ENCODE peak calls at places on chromosomes 12 and 14, in six cellular contexts. One of them, this sample, is unnamed.
A peak's percentile ranks its signal among the peaks of the same experiment; 100 is the strongest.

GRCh38 chr12:132560831-132561783 is 49.3 kb downstream of the LRCOL1 start:
- DNase-seq in hepatic stellate cell: peak; percentile 71
- DNase-seq in HL-60: peak; percentile 77
- DNase-seq in epithelial cell of esophagus: peak; percentile 79
- DNase-seq in 8988T: peak; percentile 99
- DNase-seq in AML-193: peak; percentile 69
- DNase-seq in this sample: peak; percentile 90

GRCh38 chr14:102573591-102574046 is 18.8 kb upstream of the RCOR1 start:
- DNase-seq in hepatic stellate cell: no peak
- DNase-seq in HL-60: no peak
- DNase-seq in epithelial cell of esophagus: no peak
- DNase-seq in 8988T: no peak
- DNase-seq in AML-193: peak; percentile 28
- DNase-seq in this sample: no peak

GRCh38 chr12:117294206-117294605 is 67.2 kb downstream of the NOS1 start:
- DNase-seq in hepatic stellate cell: no peak
- DNase-seq in HL-60: no peak
- DNase-seq in epithelial cell of esophagus: no peak
- DNase-seq in 8988T: no peak
- DNase-seq in AML-193: no peak
- DNase-seq in this sample: no peak

GRCh38 chr12:65649126-65649525 is 175.2 kb upstream of the HMGA2 start:
- DNase-seq in hepatic stellate cell: peak; percentile 55
- DNase-seq in HL-60: no peak
- DNase-seq in epithelial cell of esophagus: peak; percentile 99
- DNase-seq in 8988T: peak; percentile 32
- DNase-seq in AML-193: no peak
- DNase-seq in this sample: no peak

GRCh38 chr12:15013634-15014169 is 40.9 kb downstream of the PDE6H start:
- DNase-seq in hepatic stellate cell: no peak
- DNase-seq in HL-60: no peak
- DNase-seq in epithelial cell of esophagus: no peak
- DNase-seq in 8988T: no peak
- DNase-seq in AML-193: no peak
- DNase-seq in this sample: no peak

GRCh38 chr14:89771251-89771650 is 183.3 kb downstream of the EFCAB11 start:
- DNase-seq in hepatic stellate cell: no peak
- DNase-seq in HL-60: no peak
- DNase-seq in epithelial cell of esophagus: peak; percentile 26
- DNase-seq in 8988T: no peak
- DNase-seq in AML-193: no peak
- DNase-seq in this sample: no peak

GRCh38 chr12:42504049-42504448 is 85.5 kb downstream of the PRICKLE1 start:
- DNase-seq in hepatic stellate cell: no peak
- DNase-seq in HL-60: no peak
- DNase-seq in epithelial cell of esophagus: peak; percentile 26
- DNase-seq in 8988T: no peak
- DNase-seq in AML-193: no peak
- DNase-seq in this sample: no peak

GRCh38 chr12:45235087-45236025 is 19.5 kb downstream of the ANO6 start:
- DNase-seq in hepatic stellate cell: no peak
- DNase-seq in HL-60: no peak
- DNase-seq in epithelial cell of esophagus: peak; percentile 94
- DNase-seq in 8988T: no peak
- DNase-seq in AML-193: peak; percentile 9
- DNase-seq in this sample: peak; percentile 23

GRCh38 chr12:26119391-26119981 is 5.4 kb downstream of the BHLHE41 start:
- DNase-seq in hepatic stellate cell: peak; percentile 51
- DNase-seq in HL-60: no peak
- DNase-seq in epithelial cell of esophagus: peak; percentile 68
- DNase-seq in 8988T: no peak
- DNase-seq in AML-193: peak; percentile 66
- DNase-seq in this sample: no peak

GRCh38 chr12:67655829-67656614 is 7.5 kb downstream of the DYRK2 start:
- DNase-seq in hepatic stellate cell: no peak
- DNase-seq in HL-60: no peak
- DNase-seq in epithelial cell of esophagus: no peak
- DNase-seq in 8988T: no peak
- DNase-seq in AML-193: no peak
- DNase-seq in this sample: no peak

GRCh38 chr12:39467432-39467870 is 24.5 kb upstream of the KIF21A start:
- DNase-seq in hepatic stellate cell: no peak
- DNase-seq in HL-60: no peak
- DNase-seq in epithelial cell of esophagus: no peak
- DNase-seq in 8988T: no peak
- DNase-seq in AML-193: no peak
- DNase-seq in this sample: no peak

GRCh38 chr12:121110211-121110940 is 22.3 kb upstream of the P2RX7 start:
- DNase-seq in hepatic stellate cell: peak; percentile 45
- DNase-seq in HL-60: peak; percentile 86
- DNase-seq in epithelial cell of esophagus: peak; percentile 65
- DNase-seq in 8988T: no peak
- DNase-seq in AML-193: peak; percentile 71
- DNase-seq in this sample: peak; percentile 64

GRCh38 chr12:17169726-17170471 is 563.9 kb upstream of the LMO3 start:
- DNase-seq in hepatic stellate cell: no peak
- DNase-seq in HL-60: no peak
- DNase-seq in epithelial cell of esophagus: no peak
- DNase-seq in 8988T: no peak
- DNase-seq in AML-193: no peak
- DNase-seq in this sample: no peak

GRCh38 chr12:120095356-120096135 is 21.0 kb downstream of the RAB35 start:
- DNase-seq in hepatic stellate cell: no peak
- DNase-seq in HL-60: no peak
- DNase-seq in epithelial cell of esophagus: no peak
- DNase-seq in 8988T: no peak
- DNase-seq in AML-193: no peak
- DNase-seq in this sample: no peak

GRCh38 chr12:10811883-10812536 is 2.0 kb upstream of the TAS2R9 start:
- DNase-seq in hepatic stellate cell: no peak
- DNase-seq in HL-60: no peak
- DNase-seq in epithelial cell of esophagus: no peak
- DNase-seq in 8988T: no peak
- DNase-seq in AML-193: no peak
- DNase-seq in this sample: no peak

GRCh38 chr14:105058521-105059034 is 6.7 kb downstream of the GPR132 start:
- DNase-seq in hepatic stellate cell: no peak
- DNase-seq in HL-60: no peak
- DNase-seq in epithelial cell of esophagus: no peak
- DNase-seq in 8988T: no peak
- DNase-seq in AML-193: no peak
- DNase-seq in this sample: no peak

GRCh38 chr12:6282453-6282840 is 28.0 kb upstream of the PLEKHG6 start:
- DNase-seq in hepatic stellate cell: no peak
- DNase-seq in HL-60: no peak
- DNase-seq in epithelial cell of esophagus: no peak
- DNase-seq in 8988T: no peak
- DNase-seq in AML-193: no peak
- DNase-seq in this sample: no peak

GRCh38 chr14:76884853-76885276 is 58.7 kb downstream of the LRRC74A start:
- DNase-seq in hepatic stellate cell: no peak
- DNase-seq in HL-60: no peak
- DNase-seq in epithelial cell of esophagus: no peak
- DNase-seq in 8988T: no peak
- DNase-seq in AML-193: no peak
- DNase-seq in this sample: no peak

GRCh38 chr12:79326225-79326624 is 364.5 kb downstream of the PAWR start:
- DNase-seq in hepatic stellate cell: no peak
- DNase-seq in HL-60: no peak
- DNase-seq in epithelial cell of esophagus: no peak
- DNase-seq in 8988T: no peak
- DNase-seq in AML-193: no peak
- DNase-seq in this sample: no peak

GRCh38 chr12:108260039-108260438 is 79.1 kb downstream of the CMKLR1 start:
- DNase-seq in hepatic stellate cell: no peak
- DNase-seq in HL-60: no peak
- DNase-seq in epithelial cell of esophagus: no peak
- DNase-seq in 8988T: no peak
- DNase-seq in AML-193: no peak
- DNase-seq in this sample: no peak

GRCh38 chr12:1644523-1645438 is 15.8 kb downstream of the WNT5B start:
- DNase-seq in hepatic stellate cell: peak; percentile 62
- DNase-seq in HL-60: no peak
- DNase-seq in epithelial cell of esophagus: peak; percentile 74
- DNase-seq in 8988T: no peak
- DNase-seq in AML-193: no peak
- DNase-seq in this sample: no peak

GRCh38 chr14:33934043-33934750 is 16.7 kb downstream of the EGLN3 start:
- DNase-seq in hepatic stellate cell: no peak
- DNase-seq in HL-60: no peak
- DNase-seq in epithelial cell of esophagus: peak; percentile 61
- DNase-seq in 8988T: no peak
- DNase-seq in AML-193: no peak
- DNase-seq in this sample: no peak

GRCh38 chr12:67237231-67237630 is 31.9 kb upstream of the CAND1 start:
- DNase-seq in hepatic stellate cell: no peak
- DNase-seq in HL-60: no peak
- DNase-seq in epithelial cell of esophagus: no peak
- DNase-seq in 8988T: no peak
- DNase-seq in AML-193: no peak
- DNase-seq in this sample: no peak